ENCODE peak calls at places on chromosomes 3 and 15, in five cellular contexts. One of them, this sample, is unnamed.

GRCh38 chr3:46578973-46579755 is 13.1 kb upstream of the LRRC2 start:
- DNase-seq in AG10803: no peak
- DNase-seq in tibial artery: no peak
- DNase-seq in H9: no peak
- DNase-seq in transverse colon: no peak
- DNase-seq in this sample: no peak

GRCh38 chr3:194481103-194481502 is 5.7 kb downstream of the ATP13A3 start:
- DNase-seq in tibial artery: no peak
- DNase-seq in H9: no peak
- DNase-seq in transverse colon: no peak
- DNase-seq in AG10803: peak
- DNase-seq in this sample: no peak

GRCh38 chr3:36362216-36362615 is 18.1 kb upstream of the STAC start:
- DNase-seq in H9: no peak
- DNase-seq in transverse colon: no peak
- DNase-seq in tibial artery: no peak
- DNase-seq in AG10803: peak
- DNase-seq in this sample: no peak

GRCh38 chr15:70491183-70491621 is 272.2 kb downstream of the UACA start:
- DNase-seq in H9: no peak
- DNase-seq in transverse colon: no peak
- DNase-seq in tibial artery: no peak
- DNase-seq in AG10803: no peak
- DNase-seq in this sample: no peak

GRCh38 chr15:61598655-61599054 is 369.6 kb upstream of the RORA start:
- DNase-seq in H9: no peak
- DNase-seq in tibial artery: no peak
- DNase-seq in AG10803: no peak
- DNase-seq in transverse colon: no peak
- DNase-seq in this sample: no peak

GRCh38 chr3:139718415-139718814 is 40.6 kb upstream of the NMNAT3 start:
- DNase-seq in H9: peak
- DNase-seq in transverse colon: peak
- DNase-seq in tibial artery: peak
- DNase-seq in AG10803: peak
- DNase-seq in this sample: peak

GRCh38 chr15:78065284-78065872 is 12.1 kb downstream of the TBC1D2B start:
- DNase-seq in tibial artery: peak
- DNase-seq in H9: no peak
- DNase-seq in transverse colon: peak
- DNase-seq in AG10803: peak
- DNase-seq in this sample: no peak

GRCh38 chr3:163058190-163058854 is 1561.7 kb downstream of the OTOL1 start:
- DNase-seq in transverse colon: no peak
- DNase-seq in H9: no peak
- DNase-seq in tibial artery: no peak
- DNase-seq in AG10803: no peak
- DNase-seq in this sample: no peak

GRCh38 chr15:100175406-100176114 is 166.2 kb downstream of the ADAMTS17 start:
- DNase-seq in H9: no peak
- DNase-seq in AG10803: no peak
- DNase-seq in transverse colon: no peak
- DNase-seq in tibial artery: no peak
- DNase-seq in this sample: no peak

GRCh38 chr3:159169828-159170227 is 368.0 kb downstream of the MFSD1 start:
- DNase-seq in transverse colon: no peak
- DNase-seq in H9: no peak
- DNase-seq in AG10803: peak
- DNase-seq in tibial artery: no peak
- DNase-seq in this sample: no peak

GRCh38 chr3:97658670-97659285 is 105.8 kb upstream of the ARL6 start:
- DNase-seq in tibial artery: no peak
- DNase-seq in AG10803: peak
- DNase-seq in H9: no peak
- DNase-seq in transverse colon: no peak
- DNase-seq in this sample: peak

GRCh38 chr3:4906107-4906621 is 73.1 kb upstream of the BHLHE40 start:
- DNase-seq in H9: no peak
- DNase-seq in tibial artery: no peak
- DNase-seq in AG10803: no peak
- DNase-seq in transverse colon: no peak
- DNase-seq in this sample: no peak

GRCh38 chr3:177345049-177345972 is 148.0 kb upstream of the TBL1XR1 start:
- DNase-seq in H9: peak
- DNase-seq in transverse colon: peak
- DNase-seq in AG10803: peak
- DNase-seq in tibial artery: peak
- DNase-seq in this sample: peak

GRCh38 chr3:177615015-177615414 is 417.7 kb upstream of the TBL1XR1 start:
- DNase-seq in tibial artery: peak
- DNase-seq in AG10803: peak
- DNase-seq in transverse colon: peak
- DNase-seq in H9: no peak
- DNase-seq in this sample: no peak

GRCh38 chr15:33160054-33160453 is 34.5 kb downstream of the FMN1 start:
- DNase-seq in H9: no peak
- DNase-seq in tibial artery: no peak
- DNase-seq in AG10803: no peak
- DNase-seq in transverse colon: no peak
- DNase-seq in this sample: no peak

GRCh38 chr3:115792206-115792955 is 169.1 kb downstream of the GAP43 start:
- DNase-seq in transverse colon: no peak
- DNase-seq in H9: no peak
- DNase-seq in AG10803: peak
- DNase-seq in tibial artery: no peak
- DNase-seq in this sample: no peak

GRCh38 chr3:169710619-169711018 is 47.1 kb upstream of the MECOM start:
- DNase-seq in tibial artery: no peak
- DNase-seq in H9: no peak
- DNase-seq in AG10803: no peak
- DNase-seq in transverse colon: no peak
- DNase-seq in this sample: no peak

GRCh38 chr15:101441706-101442105 is 47.8 kb downstream of the PCSK6 start:
- DNase-seq in AG10803: peak
- DNase-seq in H9: no peak
- DNase-seq in tibial artery: no peak
- DNase-seq in transverse colon: no peak
- DNase-seq in this sample: no peak

GRCh38 chr3:98985406-98985805 is 83.9 kb upstream of the DCBLD2 start:
- DNase-seq in transverse colon: no peak
- DNase-seq in tibial artery: no peak
- DNase-seq in H9: no peak
- DNase-seq in AG10803: no peak
- DNase-seq in this sample: no peak

GRCh38 chr3:148026009-148026588 is 616.9 kb downstream of the ZIC1 start:
- DNase-seq in H9: no peak
- DNase-seq in transverse colon: no peak
- DNase-seq in tibial artery: no peak
- DNase-seq in AG10803: no peak
- DNase-seq in this sample: no peak

GRCh38 chr15:41024141-41024540 is 70.9 kb downstream of the CHAC1 start:
- DNase-seq in H9: no peak
- DNase-seq in AG10803: peak
- DNase-seq in tibial artery: no peak
- DNase-seq in transverse colon: no peak
- DNase-seq in this sample: no peak

GRCh38 chr3:46289961-46290360 is 47.7 kb downstream of the CCR3 start:
- DNase-seq in tibial artery: no peak
- DNase-seq in H9: no peak
- DNase-seq in transverse colon: no peak
- DNase-seq in AG10803: no peak
- DNase-seq in this sample: no peak

GRCh38 chr3:136141891-136142290 is 54.2 kb downstream of the MSL2 start:
- DNase-seq in transverse colon: no peak
- DNase-seq in AG10803: peak
- DNase-seq in tibial artery: no peak
- DNase-seq in H9: no peak
- DNase-seq in this sample: no peak

GRCh38 chr3:157042226-157042625 is 117.7 kb downstream of the CCNL1 start:
- DNase-seq in AG10803: peak
- DNase-seq in H9: no peak
- DNase-seq in tibial artery: peak
- DNase-seq in transverse colon: no peak
- DNase-seq in this sample: no peak

DNA sequence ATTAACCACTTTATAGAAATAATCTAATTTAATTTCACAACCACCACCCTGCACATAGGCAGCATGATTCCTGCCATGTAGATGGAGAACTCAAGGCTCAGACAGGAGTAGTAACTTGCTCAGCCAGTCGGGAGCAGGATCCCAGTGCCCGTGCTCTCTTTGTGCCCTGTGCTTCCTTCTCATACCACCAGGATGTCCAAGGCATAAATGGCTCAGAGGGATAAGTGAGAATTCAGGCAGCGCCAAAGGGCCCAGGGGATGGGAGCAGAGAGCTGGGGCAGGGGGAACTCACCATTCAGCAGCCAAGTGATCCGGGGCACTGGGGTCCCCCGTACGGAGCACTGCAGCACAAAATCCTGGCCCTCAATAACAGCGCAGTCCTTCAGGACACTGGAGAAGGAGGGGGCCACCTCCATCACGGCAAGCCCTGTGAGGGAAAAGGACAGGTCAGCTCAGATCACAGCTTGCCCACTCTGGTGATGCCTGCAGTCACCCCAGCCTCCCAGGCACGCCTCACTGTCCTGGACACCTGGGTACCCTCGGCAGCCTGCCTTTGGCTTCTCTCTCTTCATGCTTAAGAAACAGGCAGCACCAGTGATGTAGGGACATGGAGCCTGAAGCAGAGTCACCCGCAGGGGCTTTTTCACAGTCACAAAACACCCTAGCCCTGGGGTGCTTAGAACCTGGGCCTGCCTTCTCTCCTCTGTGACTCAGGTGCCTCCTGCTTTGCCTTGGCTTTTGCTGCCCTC is 141.0 kb upstream of the HACD2 start:
- DNase-seq in tibial artery: no peak
- DNase-seq in transverse colon: no peak
- DNase-seq in H9: no peak
- DNase-seq in AG10803: no peak
- DNase-seq in this sample: no peak
- TF ChIP-seq CTCF in tibial artery: peak
- TF ChIP-seq CTCF in transverse colon: no peak
- TF ChIP-seq CTCF in H9: peak
- TF ChIP-seq CTCF in AG10803: no peak
- TF ChIP-seq CTCF in this sample: peak

DNA sequence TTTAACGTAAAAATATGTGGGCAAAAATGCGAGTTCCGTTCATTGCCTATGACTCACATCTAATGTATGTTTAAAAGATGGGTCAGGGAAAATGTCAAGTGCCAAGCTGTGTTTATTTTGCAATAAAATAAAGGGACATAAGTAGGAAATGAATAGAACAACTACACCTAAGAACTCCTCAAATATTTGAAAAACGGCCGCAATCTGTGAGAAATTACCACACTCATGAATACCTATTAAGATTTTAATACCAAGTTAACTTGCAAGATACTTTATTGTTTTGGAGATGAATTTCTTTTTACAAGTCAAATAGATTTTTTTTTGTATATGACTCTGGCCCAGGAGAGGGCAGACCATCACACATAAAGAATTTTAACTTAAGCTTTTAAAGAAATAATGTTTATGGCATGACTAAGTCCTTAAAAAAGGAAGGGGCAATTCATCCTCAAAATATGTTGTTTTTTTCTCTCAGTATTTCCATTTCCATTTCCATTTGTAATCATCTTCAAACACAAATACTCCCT is 152.7 kb downstream of the SUCNR1 start:
- DNase-seq in AG10803: peak
- DNase-seq in H9: no peak
- DNase-seq in transverse colon: no peak
- DNase-seq in tibial artery: no peak
- DNase-seq in this sample: no peak
- TF ChIP-seq CTCF in AG10803: peak
- TF ChIP-seq CTCF in H9: peak
- TF ChIP-seq CTCF in transverse colon: no peak
- TF ChIP-seq CTCF in tibial artery: peak
- TF ChIP-seq CTCF in this sample: no peak

DNA sequence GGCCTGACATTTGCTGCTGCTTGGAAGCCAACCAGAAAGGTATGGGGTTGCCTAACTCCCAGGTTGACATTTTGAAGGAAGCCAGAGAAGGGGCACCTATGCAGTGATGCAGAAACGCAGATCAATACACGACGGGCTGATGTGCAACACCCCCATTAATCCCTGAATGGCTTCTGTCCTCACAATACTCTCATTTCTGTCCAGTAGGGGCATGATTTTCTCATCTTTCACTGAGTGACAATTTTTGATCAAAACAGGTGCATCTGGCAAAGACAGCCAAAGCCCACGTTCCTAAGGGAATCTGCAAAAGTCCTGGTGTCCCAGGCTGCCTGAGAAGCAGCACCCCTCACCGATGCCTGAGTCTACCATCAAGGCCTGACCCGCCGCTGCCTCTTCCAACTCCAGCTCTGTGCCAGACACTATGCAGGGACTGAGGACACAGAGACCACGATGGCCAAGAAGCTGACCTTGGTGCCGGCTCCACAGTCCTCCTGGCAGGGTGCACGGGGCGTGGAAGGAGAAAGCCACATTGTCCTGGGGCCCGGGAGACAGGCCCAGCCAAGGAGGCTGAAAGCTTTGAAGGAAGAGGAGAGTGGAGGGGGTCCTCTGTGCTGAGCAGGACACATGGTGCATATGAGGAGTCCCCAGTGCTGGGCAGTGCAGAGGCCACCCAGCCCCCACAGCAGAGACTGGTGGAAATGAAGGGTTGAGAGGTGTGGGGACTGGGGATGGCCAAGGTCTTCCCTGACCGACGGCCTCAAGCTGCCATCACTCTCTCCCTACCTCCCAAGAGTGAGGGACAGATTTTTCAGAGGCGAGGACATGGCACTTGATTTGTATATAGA is 159.6 kb downstream of the NUP210 start:
- DNase-seq in transverse colon: no peak
- DNase-seq in AG10803: no peak
- DNase-seq in H9: no peak
- DNase-seq in tibial artery: no peak
- DNase-seq in this sample: no peak
- TF ChIP-seq CTCF in transverse colon: no peak
- TF ChIP-seq CTCF in AG10803: no peak
- TF ChIP-seq CTCF in H9: peak
- TF ChIP-seq CTCF in tibial artery: no peak
- TF ChIP-seq CTCF in this sample: no peak

GRCh38 chr3:52155912-52156311 is 1.7 kb upstream of the POC1A start:
- DNase-seq in tibial artery: no peak
- DNase-seq in AG10803: no peak
- DNase-seq in H9: no peak
- DNase-seq in transverse colon: no peak
- DNase-seq in this sample: no peak

GRCh38 chr3:52154135-52155094 is at the start of gene POC1A:
- DNase-seq in AG10803: peak
- DNase-seq in transverse colon: peak
- DNase-seq in H9: peak
- DNase-seq in tibial artery: peak
- DNase-seq in this sample: peak

GRCh38 chr3:52150357-52150756 is 3.9 kb downstream of the POC1A start:
- DNase-seq in H9: no peak
- DNase-seq in transverse colon: no peak
- DNase-seq in tibial artery: no peak
- DNase-seq in AG10803: no peak
- DNase-seq in this sample: no peak

GRCh38 chr3:52150860-52151259 is 3.4 kb downstream of the POC1A start:
- DNase-seq in transverse colon: no peak
- DNase-seq in H9: no peak
- DNase-seq in AG10803: no peak
- DNase-seq in tibial artery: no peak
- DNase-seq in this sample: no peak

GRCh38 chr3:52153389-52154096 is 680 bp downstream of the POC1A start:
- DNase-seq in transverse colon: peak
- DNase-seq in tibial artery: no peak
- DNase-seq in AG10803: peak
- DNase-seq in H9: peak
- DNase-seq in this sample: no peak
- TF ChIP-seq CTCF in transverse colon: no peak
- TF ChIP-seq CTCF in tibial artery: no peak
- TF ChIP-seq CTCF in AG10803: no peak
- TF ChIP-seq CTCF in H9: no peak
- TF ChIP-seq CTCF in this sample: no peak